ENCODE peak calls at places on chromosomes 7 and 10, in nine cellular contexts. T is A549, K is HepG2, S is WTC11, N is SK-N-SH, E is HCT116, C is endothelial cell of umbilical vein, Q is H1, O is GM12878. H is an unnamed sample.

GRCh38 chr7:23430902-23431259 is 39.4 kb downstream of the IGF2BP3 start:
- DNase-seq in T (no peak), K (no peak), S (no peak), N (no peak), E (no peak), C (no peak), Q (no peak), O (no peak), H (no peak)

GRCh38 chr7:15546272-15546792 is 15.5 kb downstream of the AGMO start:
- DNase-seq in T (no peak), K (no peak), S (peak), N (no peak), E (no peak), C (no peak), Q (no peak), O (no peak), H (no peak)

GRCh38 chr10:76631054-76631453 is 1006.6 kb downstream of the KCNMA1 start:
- DNase-seq in T (no peak), K (no peak), S (no peak), N (no peak), E (no peak), C (no peak), Q (no peak), O (no peak), H (no peak)

GRCh38 chr10:12194752-12195271 is 879 bp downstream of the NUDT5 start:
- DNase-seq in T (no peak), K (no peak), S (peak), N (peak), E (no peak), C (peak), Q (no peak), O (no peak), H (peak)

GRCh38 chr7:22559829-22560489 is 60.0 kb upstream of the STEAP1B start:
- DNase-seq in T (peak), K (peak), S (peak), N (peak), E (peak), C (peak), Q (no peak), O (no peak), H (peak)

GRCh38 chr10:124000792-124001201 is 92.6 kb downstream of the CHST15 start:
- DNase-seq in T (no peak), K (no peak), S (no peak), N (no peak), E (no peak), C (no peak), Q (no peak), O (no peak), H (no peak)

GRCh38 chr10:22624289-22624738 is 90.1 kb downstream of the PIP4K2A start:
- DNase-seq in T (no peak), K (peak), S (no peak), N (no peak), E (no peak), C (peak), Q (no peak), O (no peak), H (no peak)

GRCh38 chr7:36280840-36281812 is 108.5 kb upstream of the ANLN start:
- DNase-seq in T (peak), K (no peak), S (peak), N (peak), E (peak), C (peak), Q (no peak), O (no peak), H (peak)

GRCh38 chr10:132616170-132616994 is 78.8 kb downstream of the INPP5A start:
- DNase-seq in T (no peak), K (no peak), S (no peak), N (no peak), E (no peak), C (no peak), Q (no peak), O (no peak), H (no peak)

GRCh38 chr7:26376208-26376917 is 84.7 kb downstream of the SNX10 start:
- DNase-seq in T (peak), K (peak), S (peak), N (peak), E (no peak), C (peak), Q (no peak), O (no peak), H (peak)

GRCh38 chr10:125625586-125625985 is 57.4 kb downstream of the TEX36 start:
- DNase-seq in T (no peak), K (no peak), S (no peak), N (no peak), E (no peak), C (no peak), Q (no peak), O (no peak), H (no peak)

GRCh38 chr10:45819552-45819951 is 27.7 kb downstream of the AGAP4 start:
- DNase-seq in T (no peak), K (no peak), S (no peak), N (no peak), E (no peak), C (no peak), Q (no peak), O (no peak), H (no peak)

GRCh38 chr7:128381161-128381821 is 19.8 kb upstream of the PRRT4 start:
- DNase-seq in T (no peak), K (no peak), S (peak), N (peak), E (peak), C (no peak), Q (no peak), O (no peak), H (peak)

GRCh38 chr10:98790817-98791216 is 344.1 kb upstream of the HPS1 start:
- DNase-seq in T (peak), K (no peak), S (no peak), N (peak), E (peak), C (no peak), Q (no peak), O (no peak), H (peak)

GRCh38 chr7:6648066-6648814 is 11.1 kb downstream of the ZNF316 start:
- DNase-seq in T (no peak), K (no peak), S (no peak), N (peak), E (no peak), C (no peak), Q (no peak), O (no peak), H (no peak)

GRCh38 chr7:6648815-6649104 is 11.6 kb downstream of the ZNF316 start:
- DNase-seq in T (no peak), K (no peak), S (no peak), N (peak), E (no peak), C (no peak), Q (no peak), O (no peak), H (no peak)

GRCh38 chr7:6650086-6650485 is 13.0 kb downstream of the ZNF316 start:
- DNase-seq in T (no peak), K (no peak), S (no peak), N (peak), E (no peak), C (no peak), Q (no peak), O (no peak), H (no peak)

GRCh38 chr7:6650521-6651011 is 13.4 kb downstream of the ZNF316 start:
- DNase-seq in T (no peak), K (no peak), S (no peak), N (peak), E (no peak), C (no peak), Q (no peak), O (no peak), H (no peak)

DNA sequence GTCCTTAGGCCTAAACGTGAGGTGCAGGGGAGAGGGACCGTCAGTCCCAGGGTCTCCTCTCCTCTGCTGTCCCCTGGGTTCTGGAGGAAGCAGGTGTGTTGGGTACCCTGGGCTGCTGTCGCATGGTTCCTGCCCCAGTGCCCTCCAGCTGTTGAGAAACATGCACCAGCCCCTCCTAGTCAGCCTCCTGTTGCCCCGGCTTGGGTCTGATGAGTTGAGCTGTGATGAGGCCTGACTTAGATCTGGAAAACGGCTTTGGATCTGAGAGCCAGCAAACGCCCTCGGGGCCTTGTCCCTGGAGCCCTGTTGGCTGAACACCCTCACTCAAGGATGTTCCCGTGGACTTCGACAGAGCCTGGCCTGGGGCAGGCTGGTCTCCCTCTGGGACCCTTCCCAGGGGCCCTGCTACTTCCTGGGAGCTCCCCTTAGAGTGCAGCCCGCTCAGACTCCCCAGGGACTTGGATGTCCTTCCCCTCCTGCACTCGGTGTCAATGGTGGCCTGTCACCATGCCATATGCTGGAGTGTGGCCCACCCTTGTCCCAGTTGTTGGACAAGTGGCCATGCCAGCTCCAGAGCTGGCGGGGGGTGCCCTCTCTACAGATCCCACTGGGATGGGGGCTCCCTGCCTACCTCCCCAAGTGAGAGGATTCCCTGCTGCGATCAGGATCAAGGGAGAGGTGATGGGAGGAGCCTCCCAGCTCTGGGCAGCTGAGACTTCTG is 12.3 kb downstream of the ZNF316 start:
- DNase-seq in T (no peak), K (no peak), S (no peak), N (peak), E (no peak), C (no peak), Q (no peak), O (no peak), H (no peak)
- TF ChIP-seq MAX in T (no peak), K (no peak), S (no peak), N (no peak), E (no peak), C (no peak), Q (no peak), O (no peak), H (no peak)

GRCh38 chr10:88810196-88810961 is 7.8 kb downstream of the LIPM start:
- DNase-seq in T (peak), K (peak), S (no peak), N (peak), E (peak), C (peak), Q (no peak), O (no peak), H (peak)
- TF ChIP-seq MAX in T (peak), K (no peak), S (no peak), N (peak), E (peak), C (no peak), Q (no peak), O (no peak), H (peak)

GRCh38 chr10:37736120-37736519 is 121.3 kb downstream of the ZNF248 start:
- DNase-seq in T (no peak), K (no peak), S (no peak), N (no peak), E (no peak), C (no peak), Q (no peak), O (no peak), H (peak)

GRCh38 chr10:37734971-37735370 is 122.4 kb downstream of the ZNF248 start:
- DNase-seq in T (peak), K (peak), S (no peak), N (no peak), E (peak), C (no peak), Q (no peak), O (no peak), H (peak)

GRCh38 chr10:37733822-37734221 is 123.6 kb downstream of the ZNF248 start:
- DNase-seq in T (no peak), K (no peak), S (no peak), N (no peak), E (no peak), C (no peak), Q (no peak), O (no peak), H (no peak)

GRCh38 chr10:37728830-37729229 is 128.6 kb downstream of the ZNF248 start:
- DNase-seq in T (no peak), K (no peak), S (no peak), N (no peak), E (no peak), C (no peak), Q (no peak), O (no peak), H (peak)

DNA sequence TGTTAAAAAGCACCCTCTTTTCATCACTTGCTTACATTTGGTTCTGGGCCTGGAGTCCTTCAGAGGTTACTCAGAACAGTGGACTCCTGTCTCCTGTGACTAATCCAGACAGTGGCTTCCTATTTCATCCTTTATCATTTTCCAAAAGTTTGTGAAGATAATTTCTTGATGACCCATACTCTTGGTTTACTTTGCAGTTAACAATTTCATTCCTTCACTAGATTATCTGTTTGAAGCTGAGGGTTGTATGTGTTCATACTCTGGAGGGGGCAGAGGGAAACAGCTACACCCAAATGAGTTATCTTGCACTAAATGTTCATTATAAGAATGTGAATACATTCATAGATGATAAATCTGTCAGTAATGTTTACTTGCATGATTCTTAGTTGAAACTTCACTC is 124.7 kb downstream of the ZNF248 start:
- DNase-seq in T (no peak), K (peak), S (no peak), N (no peak), E (no peak), C (no peak), Q (no peak), O (no peak), H (no peak)
- TF ChIP-seq MAX in T (no peak), K (no peak), S (no peak), N (no peak), E (no peak), C (no peak), Q (no peak), O (no peak), H (no peak)

GRCh38 chr7:28750981-28751380 is 207.1 kb downstream of the TRIL start:
- DNase-seq in T (no peak), K (no peak), S (no peak), N (no peak), E (no peak), C (no peak), Q (no peak), O (no peak), H (no peak)

GRCh38 chr7:28758186-28758585 is 199.9 kb downstream of the TRIL start:
- DNase-seq in T (no peak), K (no peak), S (no peak), N (no peak), E (no peak), C (no peak), Q (no peak), O (no peak), H (no peak)

GRCh38 chr7:28755255-28755654 is 202.9 kb downstream of the TRIL start:
- DNase-seq in T (no peak), K (no peak), S (no peak), N (no peak), E (no peak), C (no peak), Q (no peak), O (no peak), H (no peak)

GRCh38 chr7:28749673-28750072 is 208.5 kb downstream of the TRIL start:
- DNase-seq in T (no peak), K (no peak), S (no peak), N (no peak), E (no peak), C (no peak), Q (no peak), O (no peak), H (no peak)

DNA sequence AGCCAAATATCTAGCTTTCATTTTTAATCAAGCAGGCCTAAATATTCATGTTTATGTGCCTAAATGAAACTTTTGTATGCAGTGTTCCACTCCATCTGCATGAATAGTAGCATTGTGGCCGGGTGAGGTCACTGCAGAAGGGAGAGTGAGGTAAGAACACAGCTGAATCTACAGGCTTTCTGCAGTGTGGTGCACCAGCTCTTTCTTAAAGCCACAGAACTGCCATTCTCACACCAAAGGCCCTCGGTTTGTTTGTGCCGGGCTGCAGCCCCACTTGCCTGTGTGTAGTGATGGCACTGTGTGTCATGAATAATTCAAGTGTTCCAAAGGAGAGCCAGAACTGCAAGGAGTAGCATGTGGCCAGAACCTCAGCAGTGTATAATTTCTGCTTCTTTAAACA is 204.1 kb downstream of the TRIL start:
- DNase-seq in T (peak), K (no peak), S (no peak), N (no peak), E (no peak), C (no peak), Q (no peak), O (no peak), H (no peak)
- TF ChIP-seq MAX in T (no peak), K (no peak), S (no peak), N (peak), E (no peak), C (no peak), Q (no peak), O (no peak), H (no peak)

GRCh38 chr7:12709731-12710502 is 22.5 kb downstream of the ARL4A start:
- DNase-seq in T (no peak), K (no peak), S (no peak), N (no peak), E (no peak), C (no peak), Q (no peak), O (no peak), H (no peak)
- TF ChIP-seq MAX in T (no peak), K (no peak), S (no peak), N (no peak), E (no peak), C (no peak), Q (no peak), O (no peak), H (no peak)

GRCh38 chr7:131896189-131896855 is 339.9 kb upstream of the PODXL start:
- DNase-seq in T (no peak), K (no peak), S (peak), N (no peak), E (no peak), C (peak), Q (peak), O (no peak), H (no peak)
- TF ChIP-seq MAX in T (no peak), K (no peak), S (no peak), N (no peak), E (no peak), C (no peak), Q (no peak), O (no peak), H (no peak)

DNA sequence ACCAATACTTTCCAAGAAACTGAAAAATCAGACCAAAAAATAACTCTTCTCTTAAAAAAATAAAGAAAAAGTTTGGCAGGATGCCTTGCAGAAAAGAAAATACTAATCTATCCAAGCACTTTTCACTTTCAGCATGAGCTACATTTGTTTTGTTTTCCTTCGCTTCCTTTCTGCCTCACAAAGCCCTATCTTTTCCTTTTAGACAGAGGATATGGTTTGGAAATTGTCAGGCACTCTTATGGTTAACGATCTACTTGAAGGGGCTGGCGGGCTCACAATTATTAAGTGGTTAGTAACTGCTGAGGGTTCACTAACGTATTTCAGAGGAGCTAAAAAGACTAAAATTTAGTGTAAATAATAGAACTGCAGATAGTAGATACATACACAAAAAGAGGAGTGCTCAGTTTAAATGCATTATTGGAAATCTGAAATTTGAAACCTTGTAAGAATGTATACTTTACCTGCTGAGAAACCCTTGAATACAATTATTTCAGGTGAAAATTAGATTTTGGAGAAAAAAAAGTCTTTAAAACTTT is 909 bp upstream of the CDK6 start:
- DNase-seq in T (no peak), K (peak), S (no peak), N (peak), E (no peak), C (peak), Q (no peak), O (no peak), H (peak)
- TF ChIP-seq MAX in T (no peak), K (no peak), S (no peak), N (no peak), E (no peak), C (no peak), Q (no peak), O (no peak), H (no peak)

GRCh38 chr7:111089822-111090426 is 1.0 kb upstream of the LRRN3 start:
- DNase-seq in T (peak), K (peak), S (no peak), N (peak), E (peak), C (peak), Q (no peak), O (no peak), H (peak)
- TF ChIP-seq MAX in T (no peak), K (no peak), S (no peak), N (no peak), E (no peak), C (no peak), Q (no peak), O (no peak), H (no peak)

DNA sequence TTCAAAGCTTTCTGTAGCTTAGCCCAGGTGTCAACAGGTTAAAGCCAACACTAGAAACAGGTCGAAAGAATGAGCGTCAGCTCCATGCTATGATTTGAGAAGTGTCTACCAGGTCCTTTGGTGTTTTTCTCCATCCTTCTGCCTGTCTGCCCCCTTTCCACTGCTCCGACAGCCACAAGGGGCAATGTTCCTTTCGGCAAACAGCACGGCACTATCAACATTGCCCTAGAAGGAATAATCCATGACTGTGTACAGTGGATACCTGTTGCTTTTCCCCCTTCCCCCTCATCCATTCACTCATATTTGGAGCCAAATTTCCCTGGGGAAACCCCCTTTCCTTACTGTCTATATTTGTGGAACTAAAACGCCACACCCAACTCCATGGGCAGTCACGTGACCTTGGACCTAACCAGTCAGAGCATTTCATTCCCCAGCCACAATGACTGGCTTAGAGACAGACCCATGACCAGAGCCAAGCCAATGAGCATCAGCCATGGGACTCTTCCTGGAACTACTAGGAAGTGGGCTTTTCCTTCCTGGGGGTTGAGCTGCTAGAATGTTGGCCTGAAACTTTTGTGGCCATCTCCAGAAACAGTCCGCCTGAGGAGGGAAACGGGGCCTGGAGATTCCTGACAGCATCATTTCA is 51.5 kb downstream of the AFAP1L2 start:
- DNase-seq in T (no peak), K (no peak), S (no peak), N (no peak), E (no peak), C (no peak), Q (no peak), O (no peak), H (no peak)
- TF ChIP-seq MAX in T (no peak), K (no peak), S (no peak), N (no peak), E (no peak), C (no peak), Q (no peak), O (no peak), H (no peak)

H was measured in NB4.